ENCODE peak calls at places on chromosomes 4 and X, in eight cellular contexts. B, E, V, I, M, P, D and A are unnamed samples.

GRCh38 chrX:10470009-10470408 is 150.4 kb downstream of the MID1 start:
- DNase-seq in P (no peak), B (no peak), E (no peak), V (no peak), I (no peak), D (peak; percentile 15), M (no peak), A (no peak)

GRCh38 chr4:85968945-85969830 is 390.7 kb downstream of the MAPK10 start:
- DNase-seq in B (no peak), I (peak; percentile 23), P (peak; percentile 84), V (no peak), D (peak; percentile 71), M (no peak), E (no peak), A (no peak)

GRCh38 chr4:65737672-65738071 is 67.4 kb upstream of the EPHA5 start:
- DNase-seq in E (no peak), B (no peak), I (no peak), D (no peak), P (peak; percentile 3), V (no peak), M (no peak), A (no peak)

GRCh38 chr4:160276785-160277325 is 1174.0 kb downstream of the RAPGEF2 start:
- DNase-seq in M (no peak), V (no peak), B (no peak), I (no peak), D (no peak), E (no peak), P (no peak), A (no peak)

GRCh38 chr4:151658959-151659593 is 101.7 kb downstream of the GATB start:
- DNase-seq in P (peak; percentile 70), E (no peak), D (peak; percentile 57), M (no peak), V (no peak), I (no peak), B (no peak), A (no peak)

GRCh38 chr4:113901994-113902787 is 77.3 kb downstream of the ARSJ start:
- DNase-seq in D (no peak), I (no peak), P (no peak), B (peak; percentile 64), M (no peak), E (peak; percentile 22), V (no peak), A (no peak)

GRCh38 chr4:155768370-155768769 is 9.5 kb downstream of the GUCY1B1 start:
- DNase-seq in I (no peak), B (no peak), E (no peak), M (no peak), P (no peak), D (no peak), V (no peak), A (no peak)

GRCh38 chr4:40214038-40214437 is 17.2 kb downstream of the RHOH start:
- DNase-seq in E (no peak), I (no peak), P (no peak), D (no peak), M (no peak), V (no peak), B (no peak), A (no peak)

GRCh38 chrX:10254746-10255145 is 98.0 kb downstream of the CLCN4 start:
- DNase-seq in B (no peak), P (no peak), I (no peak), M (no peak), E (no peak), V (no peak), D (peak; percentile 5), A (no peak)

GRCh38 chr4:142959156-142959555 is 113.1 kb upstream of the INPP4B start:
- DNase-seq in B (no peak), P (no peak), I (peak; percentile 26), M (no peak), V (no peak), E (no peak), D (peak; percentile 24), A (no peak)

GRCh38 chr4:28565434-28565833 is 1704.8 kb downstream of the STIM2 start:
- DNase-seq in B (no peak), P (no peak), V (no peak), M (no peak), I (no peak), E (no peak), D (no peak), A (no peak)

GRCh38 chrX:100647739-100648138 is 3.7 kb downstream of the SRPX2 start:
- DNase-seq in E (no peak), D (no peak), B (no peak), M (no peak), I (no peak), V (no peak), P (peak; percentile 21), A (no peak)

GRCh38 chr4:82785248-82786003 is 13.2 kb downstream of the SCD5 start:
- DNase-seq in M (no peak), I (no peak), D (peak; percentile 94), E (no peak), B (no peak), P (peak; percentile 96), V (peak; percentile 69), A (no peak)

GRCh38 chrX:12080265-12080664 is 58.0 kb upstream of the FRMPD4 start:
- DNase-seq in D (peak; percentile 40), B (no peak), I (peak; percentile 37), P (peak; percentile 69), V (no peak), E (no peak), M (no peak), A (no peak)